ENCODE peak calls at places on chromosomes 4 and X, in four cellular contexts. E, D, F and R are unnamed samples.

GRCh38 chr4:177391287-177391686 is 51.0 kb downstream of the AGA start:
- DNase-seq in E (no peak), D (no peak), F (no peak), R (peak)

GRCh38 chr4:19239565-19239964 is 1012.1 kb upstream of the SLIT2 start:
- DNase-seq in E (peak), D (no peak), F (no peak), R (no peak)

GRCh38 chr4:41329361-41329760 is 72.6 kb downstream of the UCHL1 start:
- DNase-seq in E (no peak), D (no peak), F (no peak), R (no peak)

GRCh38 chrX:47584714-47585113 is 2.5 kb downstream of the TIMP1 start:
- DNase-seq in E (no peak), D (no peak), F (no peak), R (no peak)

GRCh38 chr4:147725673-147726072 is 6.2 kb upstream of the ARHGAP10 start:
- DNase-seq in E (no peak), D (no peak), F (no peak), R (no peak)

GRCh38 chrX:112642349-112642748 is 37.4 kb downstream of the LHFPL1 start:
- DNase-seq in E (no peak), D (no peak), F (peak), R (peak)

GRCh38 chrX:102599950-102600579 is 750 bp downstream of the ARMCX5 start:
- DNase-seq in E (no peak), D (no peak), F (no peak), R (no peak)

GRCh38 chr4:120754590-120754989 is 167.9 kb downstream of the PRDM5 start:
- DNase-seq in E (no peak), D (no peak), F (no peak), R (no peak)

GRCh38 chrX:121365572-121366161 is 318.3 kb downstream of the GLUD2 start:
- DNase-seq in E (no peak), D (no peak), F (no peak), R (peak)

GRCh38 chr4:123398803-123399637 is 2.4 kb downstream of the SPRY1 start:
- DNase-seq in E (no peak), D (peak), F (peak), R (peak)

GRCh38 chr4:96016615-96017299 is 176.9 kb downstream of the PDHA2 start:
- DNase-seq in E (no peak), D (no peak), F (no peak), R (no peak)

GRCh38 chr4:182143086-182143821 is 99.9 kb upstream of the TENM3 start:
- DNase-seq in E (no peak), D (no peak), F (peak), R (peak)

GRCh38 chr4:179880756-179881155 is 2362.4 kb upstream of the TENM3 start:
- DNase-seq in E (no peak), D (no peak), F (no peak), R (no peak)

GRCh38 chrX:78527818-78528217 is 131.3 kb downstream of the RTL3 start:
- DNase-seq in E (no peak), D (no peak), F (no peak), R (no peak)

GRCh38 chrX:102516314-102516936 is at the start of gene TMSB15A:
- DNase-seq in E (no peak), D (peak), F (peak), R (peak)

GRCh38 chr4:25144870-25145481 is 15.3 kb downstream of the SEPSECS start:
- DNase-seq in E (no peak), D (no peak), F (no peak), R (no peak)

GRCh38 chr4:25351777-25352421 is 25.2 kb upstream of the ANAPC4 start:
- DNase-seq in E (peak), D (no peak), F (no peak), R (no peak)

GRCh38 chr4:175584172-175584571 is 227.9 kb downstream of the GPM6A start:
- DNase-seq in E (no peak), D (no peak), F (no peak), R (no peak)

GRCh38 chr4:134935320-134935719 is 733.7 kb upstream of the PABPC4L start:
- DNase-seq in E (no peak), D (no peak), F (peak), R (peak)

GRCh38 chr4:3648195-3648594 is 116.0 kb upstream of the LRPAP1 start:
- DNase-seq in E (no peak), D (peak), F (no peak), R (no peak)

GRCh38 chrX:109716431-109717028 is 16.5 kb downstream of the ACSL4 start:
- DNase-seq in E (no peak), D (no peak), F (no peak), R (no peak)

GRCh38 chr4:507745-508512 is 8.9 kb downstream of the PIGG start:
- DNase-seq in E (no peak), D (no peak), F (no peak), R (no peak)

GRCh38 chrX:54494970-54495813 is 842 bp downstream of the FGD1 start:
- DNase-seq in E (no peak), D (peak), F (peak), R (no peak)

GRCh38 chr4:2353222-2354107 is 65.0 kb downstream of the ZFYVE28 start:
- DNase-seq in E (no peak), D (peak), F (no peak), R (no peak)

GRCh38 chr4:13399257-13399656 is 84.9 kb downstream of the RAB28 start:
- DNase-seq in E (no peak), D (no peak), F (no peak), R (no peak)

GRCh38 chrX:10833299-10834169 is 213.1 kb upstream of the MID1 start:
- DNase-seq in E (no peak), D (peak), F (peak), R (no peak)

GRCh38 chrX:100685997-100686305 is 42.0 kb downstream of the SRPX2 start:
- DNase-seq in E (no peak), D (no peak), F (no peak), R (no peak)
- TF ChIP-seq CTCF in E (no peak), D (no peak), F (peak), R (no peak)

DNA sequence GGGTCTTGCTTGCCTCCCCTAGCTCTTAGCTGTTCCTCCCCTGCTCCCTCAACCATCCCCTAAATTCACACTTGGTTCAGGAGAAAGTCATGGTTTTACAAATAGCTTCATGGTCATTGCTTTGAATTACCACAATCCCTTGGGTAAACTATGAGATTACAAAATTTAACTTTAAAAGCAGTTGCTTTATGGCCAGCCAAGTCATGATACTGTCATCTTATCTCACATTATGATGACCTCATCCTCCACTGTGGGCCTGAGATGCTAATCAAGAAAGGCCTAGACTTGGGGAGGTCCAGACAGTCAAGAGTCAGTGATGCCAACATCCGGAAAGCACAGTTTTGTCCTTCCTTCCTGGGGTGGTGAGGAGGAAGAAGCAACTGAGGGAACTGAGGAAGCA is 10.5 kb upstream of the FGF16 start:
- DNase-seq in E (no peak), D (no peak), F (no peak), R (no peak)
- TF ChIP-seq CTCF in E (no peak), D (no peak), F (no peak), R (no peak)

DNA sequence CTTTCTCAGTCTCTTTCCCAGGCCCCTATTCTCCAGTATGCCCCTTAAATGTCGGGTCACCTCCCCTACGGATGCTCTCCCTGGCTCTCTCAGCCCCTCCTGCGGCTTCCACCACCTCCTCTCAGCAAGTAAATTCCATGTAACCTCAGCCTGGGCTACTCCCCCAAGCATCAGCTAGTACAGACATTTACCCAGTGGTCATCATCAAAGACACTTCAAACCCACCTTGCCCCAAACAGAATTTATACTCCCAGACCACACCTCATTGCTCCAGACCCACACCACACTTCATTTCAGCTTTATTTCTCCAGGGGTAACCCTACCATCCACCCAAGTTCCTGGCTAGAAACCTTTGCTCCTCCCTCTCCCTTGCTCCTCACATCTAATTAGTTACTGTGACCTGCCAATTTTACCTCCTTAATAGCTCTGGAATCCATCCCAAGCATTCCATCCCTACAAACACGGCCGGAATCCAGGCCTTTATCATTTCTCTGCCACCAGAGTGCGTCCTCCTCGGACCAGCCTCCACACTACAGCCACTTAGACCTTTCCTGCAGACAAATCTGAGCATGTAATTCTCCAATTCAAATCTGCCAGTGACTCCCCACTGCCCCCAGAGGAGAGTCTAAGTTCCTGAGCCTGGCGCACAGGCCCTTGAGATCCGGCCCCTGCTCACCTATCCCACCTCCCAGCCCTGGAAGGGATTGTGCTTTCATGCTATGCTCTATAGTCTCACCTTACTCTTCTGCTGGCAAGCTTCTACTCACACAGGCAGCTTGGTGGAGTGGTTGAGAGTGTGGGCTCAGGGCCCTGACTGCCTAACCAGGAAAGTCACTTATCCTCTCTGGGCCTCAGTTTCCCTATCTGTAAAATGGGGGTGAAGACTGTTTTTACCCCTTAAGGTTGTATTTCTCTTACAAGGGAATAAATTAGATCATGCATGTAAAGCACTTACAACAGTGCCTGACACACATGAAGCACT is 31.4 kb downstream of the PJA1 start:
- DNase-seq in E (no peak), D (no peak), F (peak), R (peak)
- TF ChIP-seq CTCF in E (peak), D (peak), F (no peak), R (no peak)

GRCh38 chrX:125826080-125826479 is 340.0 kb downstream of the DCAF12L2 start:
- DNase-seq in E (no peak), D (no peak), F (no peak), R (no peak)
- TF ChIP-seq CTCF in E (no peak), D (no peak), F (no peak), R (no peak)

DNA sequence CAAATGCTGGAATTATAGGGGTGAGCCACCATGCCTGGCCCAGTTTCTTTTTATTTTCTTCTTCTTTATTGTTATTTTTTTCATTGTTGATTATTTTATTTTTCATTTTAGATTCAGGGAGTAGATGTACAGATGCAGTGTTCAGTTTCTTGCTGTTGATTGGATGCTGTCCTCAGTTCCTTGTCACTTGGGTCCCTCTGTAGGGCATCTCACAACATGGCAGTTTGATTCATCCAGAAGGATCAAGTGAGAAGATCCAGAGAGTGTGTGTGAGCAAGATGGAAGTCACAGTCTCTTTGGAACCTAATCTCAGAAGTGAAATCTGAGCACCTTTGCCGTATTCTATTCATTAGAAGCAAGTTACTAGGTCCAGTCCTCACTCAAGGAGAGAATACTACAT is 20.9 kb downstream of the HMGB3 start:
- DNase-seq in E (no peak), D (no peak), F (no peak), R (no peak)
- TF ChIP-seq CTCF in E (no peak), D (no peak), F (no peak), R (no peak)

GRCh38 chr4:37073226-37073840 is 171.2 kb upstream of the NWD2 start:
- DNase-seq in E (no peak), D (no peak), F (no peak), R (no peak)

GRCh38 chr4:37066149-37066548 is 178.4 kb upstream of the NWD2 start:
- DNase-seq in E (no peak), D (no peak), F (no peak), R (no peak)

DNA sequence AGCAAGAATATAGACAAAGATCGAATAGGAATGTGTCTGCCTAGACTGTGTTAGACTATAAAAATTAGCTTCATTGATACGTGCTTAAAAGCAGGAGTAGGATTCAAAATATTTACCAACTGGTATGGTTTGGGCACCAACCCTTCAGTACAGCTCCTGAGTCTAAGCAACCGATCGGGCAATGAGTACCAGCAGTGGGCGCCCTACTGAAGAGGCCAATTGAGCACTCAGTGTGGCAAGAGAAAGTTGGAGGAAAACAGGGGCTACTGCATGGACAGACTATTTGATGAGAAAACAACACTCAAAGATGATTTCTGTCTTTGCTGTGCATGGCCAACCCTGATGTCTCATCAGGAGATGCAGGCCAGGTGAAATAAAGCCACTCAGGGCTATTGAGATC is 176.0 kb upstream of the NWD2 start:
- DNase-seq in E (no peak), D (no peak), F (peak), R (peak)
- TF ChIP-seq CTCF in E (no peak), D (no peak), F (peak), R (no peak)